ENCODE peak calls at places on chromosomes 11 and 22, in four cellular contexts. H is tibial artery, R is hepatocyte, S is GM23338. B is an unnamed sample. For H3K27me3, the result is how much of the 10 kb centered on the place peaks cover.

GRCh38 chr11:129596361-129596760 is 219.3 kb upstream of the TMEM45B start:
- DNase-seq in H (no peak), R (no peak), S (no peak), B (no peak)

GRCh38 chr11:28072321-28072720 is 35.6 kb downstream of the KIF18A start:
- DNase-seq in H (no peak), R (no peak), S (no peak), B (no peak)

GRCh38 chr11:74949748-74950127 is 672 bp downstream of the SPCS2 start:
- DNase-seq in H (no peak), R (no peak), S (peak), B (no peak)

GRCh38 chr11:86972734-86973133 is 17.5 kb upstream of the FZD4 start:
- DNase-seq in H (no peak), R (no peak), S (no peak), B (no peak)

GRCh38 chr22:28899199-28899853 is 16.0 kb downstream of the ZNRF3 start:
- DNase-seq in H (no peak), R (no peak), S (no peak), B (no peak)

GRCh38 chr22:46054091-46054877 is 77.3 kb upstream of the WNT7B start:
- DNase-seq in H (peak), R (no peak), S (no peak), B (peak)

GRCh38 chr11:120218695-120219033 is 7.8 kb downstream of the OAF start:
- DNase-seq in H (no peak), R (no peak), S (no peak), B (no peak)

GRCh38 chr22:50269573-50270301 is 443 bp downstream of the MAPK11 start:
- DNase-seq in H (no peak), R (peak), S (no peak), B (peak)

GRCh38 chr11:86291466-86292262 is 10.4 kb upstream of the HIKESHI start:
- DNase-seq in H (no peak), R (peak), S (peak), B (no peak)

GRCh38 chr11:5509803-5510202 is at the start of gene UBQLN3:
- DNase-seq in H (no peak), R (no peak), S (no peak), B (no peak)

GRCh38 chr11:47980093-47980906 is at the start of gene PTPRJ:
- DNase-seq in H (peak), R (peak), S (peak), B (peak)

GRCh38 chr11:120324932-120325810 is at the start of gene TLCD5:
- DNase-seq in H (peak), R (peak), S (peak), B (peak)

GRCh38 chr11:74004046-74004693 is 4.7 kb downstream of the UCP3 start:
- DNase-seq in H (no peak), R (no peak), S (no peak), B (no peak)

GRCh38 chr22:28129319-28129962 is 210.4 kb upstream of the PITPNB start:
- DNase-seq in H (no peak), R (no peak), S (peak), B (no peak)

GRCh38 chr22:21100149-21101032 is 54.6 kb downstream of the LRRC74B start:
- DNase-seq in H (no peak), R (no peak), S (no peak), B (no peak)

GRCh38 chr22:24593810-24594568 is 1.1 kb upstream of the LRRC75B start:
- DNase-seq in H (no peak), R (no peak), S (no peak), B (no peak)

GRCh38 chr11:67352546-67353316 is 615 bp downstream of the POLD4 start:
- DNase-seq in H (no peak), R (peak), S (peak), B (no peak)

GRCh38 chr11:59983212-59983611 is 19.4 kb downstream of the OOSP4A start:
- DNase-seq in H (no peak), R (no peak), S (no peak), B (no peak)
- H3K4me3 ChIP-seq in H (no peak), R (no peak), S (no peak), B (no peak)

GRCh38 chr22:44592466-44593180 is 94.6 kb upstream of the RTL6 start:
- DNase-seq in H (no peak), R (no peak), S (no peak), B (no peak)
- H3K27me3 ChIP-seq in H (half or more), R (under half), S (under half), B (under half)

GRCh38 chr11:3642071-3642951 is 519 bp upstream of the ART5 start:
- DNase-seq in H (peak), R (peak), S (peak), B (peak)

GRCh38 chr11:3639841-3640240 is 2.0 kb downstream of the ART5 start:
- DNase-seq in H (no peak), R (no peak), S (no peak), B (no peak)

GRCh38 chr11:3641701-3642070 is at the start of gene ART5:
- DNase-seq in H (no peak), R (no peak), S (no peak), B (no peak)

GRCh38 chr11:3638513-3638912 is 3.3 kb downstream of the ART5 start:
- DNase-seq in H (no peak), R (no peak), S (no peak), B (no peak)

GRCh38 chr11:3641191-3641590 is 601 bp downstream of the ART5 start:
- DNase-seq in H (no peak), R (no peak), S (no peak), B (no peak)
- H3K4me3 ChIP-seq in H (no peak), R (no peak), S (peak), B (no peak)

GRCh38 chr22:47323518-47323917 is 561.1 kb downstream of the TBC1D22A start:
- DNase-seq in H (no peak), R (no peak), S (no peak), B (no peak)

GRCh38 chr22:47322854-47323253 is 560.4 kb downstream of the TBC1D22A start:
- DNase-seq in H (no peak), R (no peak), S (no peak), B (no peak)

GRCh38 chr22:47327241-47327640 is 564.8 kb downstream of the TBC1D22A start:
- DNase-seq in H (no peak), R (no peak), S (no peak), B (no peak)

GRCh38 chr22:47325249-47325648 is 562.8 kb downstream of the TBC1D22A start:
- DNase-seq in H (no peak), R (no peak), S (no peak), B (no peak)

DNA sequence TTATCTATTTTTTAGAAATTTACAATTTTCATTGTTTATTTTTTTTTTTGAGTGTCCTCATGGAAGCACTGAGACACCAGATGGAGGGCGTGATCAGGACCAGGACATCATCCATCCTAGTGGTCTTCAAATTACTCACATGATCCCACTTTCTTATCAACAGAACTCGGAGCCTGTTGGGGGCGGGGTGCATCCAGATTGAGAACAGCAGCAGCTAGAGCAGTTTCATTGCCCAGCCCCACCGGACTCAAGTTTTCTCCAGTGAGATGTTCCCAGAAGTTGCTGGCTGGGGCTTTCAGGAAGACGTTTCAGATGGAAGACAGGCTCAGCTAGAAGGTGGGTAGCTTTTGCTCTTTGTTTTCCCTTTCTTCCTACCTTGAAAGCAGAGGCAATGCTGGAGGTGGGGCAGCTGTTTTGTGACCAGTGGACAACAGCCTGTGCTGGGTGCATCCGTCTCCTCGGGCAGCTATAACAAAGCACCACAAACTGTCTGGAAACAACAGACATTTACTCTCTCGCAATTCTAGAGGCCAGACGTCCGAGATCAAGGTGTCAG is 562.1 kb downstream of the TBC1D22A start:
- DNase-seq in H (no peak), R (no peak), S (no peak), B (no peak)
- H3K27me3 ChIP-seq in H (under half), R (under half), S (under half), B (under half)

DNA sequence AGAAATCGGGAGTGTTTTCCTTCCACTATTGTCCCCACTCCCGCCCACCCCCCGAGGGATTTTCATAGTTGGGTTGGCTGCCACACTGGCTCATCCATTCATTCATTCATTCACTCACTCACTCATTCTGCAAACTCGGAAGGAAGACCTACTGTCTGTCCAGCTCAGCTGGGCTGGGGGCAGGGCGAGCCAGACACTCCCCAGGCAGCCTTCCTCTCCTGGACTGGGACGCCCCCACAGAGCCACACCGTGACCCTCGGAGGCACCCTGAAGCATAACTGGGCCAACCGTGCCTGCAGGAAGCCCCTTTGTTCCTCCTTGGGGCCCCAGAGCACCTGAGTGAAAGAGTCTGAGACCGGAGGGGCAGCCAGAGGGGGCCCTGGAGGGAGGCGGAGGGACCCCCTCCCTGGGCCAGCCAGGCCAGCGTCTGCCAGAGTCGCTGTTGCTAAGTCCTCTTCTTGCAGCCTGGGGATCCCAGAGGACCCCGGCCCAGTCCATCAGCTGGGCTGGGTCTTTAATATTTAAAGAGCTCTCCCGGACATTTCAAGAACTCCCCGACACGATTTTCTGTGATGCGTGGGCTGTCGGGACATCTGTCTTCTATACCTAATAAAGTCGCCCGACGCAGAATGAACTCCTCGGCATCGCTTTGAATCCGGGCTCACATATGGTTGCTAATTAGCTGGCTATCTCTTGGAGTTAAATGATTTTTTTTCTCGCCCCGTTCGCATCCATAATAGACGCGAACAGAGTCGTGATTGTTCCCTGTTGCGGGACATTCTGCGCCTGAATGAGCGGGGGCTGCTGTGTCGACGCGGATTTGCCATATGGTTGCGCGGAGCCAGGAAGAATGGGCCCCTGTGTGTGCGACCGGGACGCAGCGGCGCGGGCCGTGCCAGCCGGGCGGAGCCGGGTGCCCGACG is 16.7 kb downstream of the CDKN1C start:
- DNase-seq in H (no peak), R (no peak), S (peak), B (no peak)
- H3K4me3 ChIP-seq in H (peak), R (no peak), S (peak), B (no peak)

DNA sequence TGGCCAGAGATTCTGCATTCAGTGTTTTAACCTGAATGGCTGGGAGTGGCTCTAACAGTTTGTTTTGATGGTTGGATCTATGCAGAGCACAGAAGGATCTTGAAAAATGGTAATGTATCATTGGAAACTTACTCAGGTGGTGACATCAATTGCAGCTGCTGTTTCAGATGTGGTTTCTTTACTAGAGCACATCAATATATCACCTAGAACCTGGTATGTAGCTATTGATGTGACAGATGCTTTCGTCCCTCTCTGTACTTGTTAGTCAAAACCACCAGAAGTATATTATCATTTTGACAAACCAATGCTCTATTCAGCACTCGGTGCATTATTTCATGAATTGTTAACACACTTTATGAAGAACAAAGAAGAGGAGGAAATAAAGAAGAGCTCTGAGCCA is 26.6 kb upstream of the SCN3B start:
- DNase-seq in H (no peak), R (no peak), S (no peak), B (peak)
- H3K27me3 ChIP-seq in H (under half), R (under half), S (under half), B (under half)

GRCh38 chr22:32044477-32044876 is 1.4 kb downstream of the SLC5A1 start:
- DNase-seq in H (no peak), R (no peak), S (no peak), B (no peak)
- H3K4me3 ChIP-seq in H (no peak), R (no peak), S (no peak), B (no peak)

GRCh38 chr11:113176971-113177370 is 137.4 kb upstream of the TTC12 start:
- DNase-seq in H (no peak), R (no peak), S (no peak), B (no peak)

GRCh38 chr11:113173023-113173594 is 141.3 kb upstream of the TTC12 start:
- DNase-seq in H (no peak), R (no peak), S (no peak), B (no peak)

GRCh38 chr11:113177596-113178115 is 136.7 kb upstream of the TTC12 start:
- DNase-seq in H (no peak), R (no peak), S (peak), B (no peak)

GRCh38 chr11:113176561-113176960 is 137.8 kb upstream of the TTC12 start:
- DNase-seq in H (no peak), R (no peak), S (no peak), B (no peak)

GRCh38 chr11:113174862-113175261 is 139.5 kb upstream of the TTC12 start:
- DNase-seq in H (no peak), R (no peak), S (no peak), B (no peak)
- H3K27me3 ChIP-seq in H (under half), R (under half), S (under half), B (under half)

GRCh38 chr22:25718109-25718830 is 23.7 kb upstream of the MYO18B start:
- DNase-seq in H (no peak), R (no peak), S (no peak), B (no peak)
- H3K4me3 ChIP-seq in H (peak), R (no peak), S (no peak), B (no peak)

DNA sequence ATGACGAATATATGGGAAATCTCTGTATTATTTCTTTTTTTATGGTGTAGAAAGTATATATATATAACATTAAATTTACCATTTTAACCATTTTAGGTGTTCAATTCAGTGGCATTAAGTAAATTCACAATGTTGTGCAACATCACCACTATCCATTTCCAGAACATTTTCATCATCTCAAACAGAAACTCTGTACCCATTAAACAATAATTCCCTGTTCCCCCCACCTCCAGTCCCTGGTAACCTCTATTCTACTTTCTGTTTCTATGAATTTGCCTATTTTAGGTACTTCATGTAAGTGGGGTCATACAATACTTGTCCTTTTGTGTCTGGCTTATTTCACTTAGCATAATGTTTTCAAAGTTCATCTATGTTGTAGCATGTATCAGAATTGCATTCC is 15.3 kb upstream of the PTS start:
- DNase-seq in H (no peak), R (no peak), S (no peak), B (no peak)
- H3K27me3 ChIP-seq in H (under half), R (under half), S (under half), B (under half)

B was measured in GM06990.